ENCODE peak calls at places on chromosomes 3 and 15, in seven cellular contexts. W, H, F, R, E, C and X are unnamed samples.

GRCh38 chr3:31699309-31699953 is 166.7 kb downstream of the STT3B start:
- DNase-seq in W (no peak), C (no peak), F (no peak), H (no peak), E (no peak), R (no peak), X (no peak)

GRCh38 chr3:17431004-17431403 is 311.4 kb downstream of the TBC1D5 start:
- DNase-seq in E (no peak), C (peak; percentile 46), R (no peak), F (no peak), W (peak; percentile 41), H (no peak), X (no peak)

GRCh38 chr3:30692498-30693130 is 86.2 kb downstream of the TGFBR2 start:
- DNase-seq in F (no peak), C (no peak), E (no peak), H (no peak), W (no peak), R (no peak), X (no peak)

GRCh38 chr15:93987068-93987467 is 244.3 kb upstream of the MCTP2 start:
- DNase-seq in H (no peak), W (no peak), C (no peak), R (no peak), E (no peak), F (no peak), X (no peak)

GRCh38 chr3:185820973-185821758 is 3.7 kb downstream of the IGF2BP2 start:
- DNase-seq in E (no peak), W (no peak), C (no peak), F (no peak), R (no peak), H (no peak), X (no peak)

GRCh38 chr15:25416693-25417092 is 22.1 kb downstream of the UBE3A start:
- DNase-seq in H (no peak), F (no peak), E (no peak), R (no peak), W (no peak), C (no peak), X (no peak)

GRCh38 chr3:66507631-66508260 is 6.9 kb upstream of the LRIG1 start:
- DNase-seq in R (no peak), H (no peak), F (no peak), W (no peak), C (no peak), E (no peak), X (no peak)

GRCh38 chr15:77181305-77182074 is 110.6 kb upstream of the TSPAN3 start:
- DNase-seq in R (no peak), H (no peak), F (no peak), W (no peak), E (no peak), C (no peak), X (no peak)

GRCh38 chr3:1843111-1843510 is 255.6 kb upstream of the CNTN4 start:
- DNase-seq in E (no peak), F (no peak), W (no peak), H (no peak), C (no peak), R (no peak), X (no peak)

GRCh38 chr15:62124176-62124952 is 40.7 kb downstream of the C2CD4B start:
- DNase-seq in C (no peak), R (no peak), E (no peak), W (no peak), H (no peak), F (no peak), X (no peak)

GRCh38 chr15:98611808-98612207 is 36.5 kb upstream of the IGF1R start:
- DNase-seq in W (no peak), C (no peak), E (no peak), R (no peak), H (no peak), F (no peak), X (no peak)

GRCh38 chr15:46413799-46414198 is 779.0 kb downstream of the SQOR start:
- DNase-seq in R (no peak), W (no peak), H (no peak), F (no peak), E (no peak), C (no peak), X (no peak)

GRCh38 chr15:27167738-27168137 is 196.8 kb downstream of the GABRG3 start:
- DNase-seq in R (no peak), C (no peak), E (no peak), F (no peak), H (no peak), W (no peak), X (no peak)

GRCh38 chr3:88149146-88149515 is 628 bp upstream of the C3orf38 start:
- DNase-seq in W (peak; percentile 41), H (no peak), R (no peak), F (no peak), E (no peak), C (peak; percentile 57), X (no peak)

GRCh38 chr3:154678271-154678670 is 248.3 kb upstream of the GPR149 start:
- DNase-seq in E (no peak), F (no peak), W (no peak), H (no peak), C (no peak), R (no peak), X (no peak)

GRCh38 chr3:107369791-107370190 is 7.4 kb upstream of the CCDC54 start:
- DNase-seq in W (no peak), H (no peak), R (no peak), E (no peak), F (no peak), C (no peak), X (no peak)

GRCh38 chr15:76209948-76210347 is 101.3 kb downstream of the ETFA start:
- DNase-seq in E (no peak), R (no peak), C (no peak), H (no peak), F (no peak), W (no peak), X (no peak)

GRCh38 chr3:8503461-8503860 is 1.8 kb downstream of the LMCD1 start:
- DNase-seq in R (no peak), H (no peak), C (no peak), W (no peak), F (no peak), E (no peak), X (no peak)

GRCh38 chr15:67783303-67783702 is 42.0 kb upstream of the SKOR1 start:
- DNase-seq in F (no peak), H (no peak), C (no peak), R (no peak), E (no peak), W (no peak), X (no peak)

GRCh38 chr15:32844118-32844711 is 126.4 kb downstream of the GREM1 start:
- DNase-seq in F (no peak), E (no peak), R (no peak), H (no peak), W (peak; percentile 26), C (peak; percentile 60), X (no peak)

GRCh38 chr15:25052191-25052999 is 97.6 kb downstream of the SNRPN start:
- DNase-seq in F (peak; percentile 42), H (no peak), E (no peak), C (no peak), W (no peak), R (no peak), X (no peak)

GRCh38 chr3:14317057-14317553 is 85.3 kb upstream of the SLC6A6 start:
- DNase-seq in R (no peak), H (no peak), W (no peak), F (no peak), C (peak; percentile 25), E (no peak), X (no peak)

GRCh38 chr15:51924146-51925068 is 47.2 kb downstream of the LEO1 start:
- DNase-seq in R (no peak), F (no peak), W (no peak), E (no peak), H (no peak), C (peak; percentile 56), X (no peak)

GRCh38 chr3:138371070-138371950 is 22.9 kb downstream of the MRAS start:
- DNase-seq in H (no peak), C (no peak), W (no peak), F (peak; percentile 3), R (no peak), E (no peak), X (no peak)

DNA sequence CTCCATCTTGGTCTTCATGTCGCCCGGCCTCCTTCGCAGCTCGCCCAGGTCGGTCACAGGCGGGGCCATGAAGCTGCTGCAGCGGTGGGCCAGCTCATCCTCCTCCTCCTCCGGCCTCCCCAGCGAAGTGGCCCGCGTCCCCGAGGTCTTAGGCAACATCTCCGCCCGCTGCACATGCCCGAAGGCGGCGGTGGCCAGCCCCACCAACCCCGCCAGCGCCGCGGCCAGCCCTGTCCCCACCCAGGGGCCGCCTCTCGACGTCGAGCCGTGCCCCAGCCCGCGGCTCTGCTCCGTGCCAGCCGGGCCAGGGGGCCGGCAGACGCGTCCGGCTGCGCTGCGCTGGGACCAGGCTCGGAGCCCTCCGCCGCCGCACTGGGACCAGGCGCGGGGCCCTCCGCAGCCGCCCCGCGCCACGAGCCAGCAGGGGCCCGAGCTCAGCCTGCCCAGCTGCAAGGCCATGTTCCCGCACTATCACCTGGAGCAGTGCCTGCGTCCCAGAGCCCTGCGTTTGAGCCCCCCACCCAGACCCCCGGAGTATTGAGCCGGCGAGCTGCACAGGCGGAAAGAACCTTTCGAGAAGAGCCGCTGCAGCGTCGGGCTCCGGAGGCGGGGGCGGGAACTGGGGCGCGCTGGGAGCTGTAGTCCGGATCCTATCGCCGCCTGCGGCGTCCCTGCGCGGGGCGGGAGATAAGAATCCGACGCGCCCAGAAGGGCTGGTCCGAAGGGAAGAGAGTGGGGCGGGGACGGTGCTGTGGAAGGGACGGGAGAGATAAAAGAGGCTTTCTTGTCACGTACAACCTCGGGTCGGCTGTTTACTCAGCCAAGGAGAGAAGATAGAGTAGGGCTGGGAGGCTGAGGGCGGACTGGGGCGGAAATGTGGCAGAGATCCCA is at the start of gene CPOX:
- DNase-seq in H (peak; percentile 83), E (peak; percentile 94), W (peak; percentile 90), R (peak; percentile 34), F (peak; percentile 92), C (peak; percentile 95), X (peak; percentile 93)
- TF ChIP-seq CTCF in H (no peak), E (no peak), W (no peak), R (no peak), F (no peak), C (no peak), X (no peak)

DNA sequence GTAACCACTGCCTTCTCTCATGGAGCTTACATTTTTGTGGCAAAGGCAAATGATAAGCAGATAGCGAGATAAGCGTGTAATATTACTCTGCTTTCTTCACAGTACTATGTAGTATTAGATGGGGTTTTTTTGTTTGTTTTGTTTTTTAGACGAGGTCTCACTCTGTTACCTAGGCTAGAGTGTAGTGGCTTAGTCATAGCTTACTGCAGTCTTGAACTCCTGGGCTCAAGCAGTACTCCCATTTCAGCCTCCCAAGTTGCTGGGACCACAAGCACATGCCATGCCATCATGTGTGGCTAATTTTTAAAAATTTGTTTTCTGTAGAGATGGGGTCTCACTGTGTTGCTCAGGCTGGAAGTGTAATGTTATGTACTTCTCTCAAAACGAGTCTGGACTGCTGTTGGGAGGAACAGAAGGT is 22.9 kb downstream of the MBNL1 start:
- DNase-seq in C (no peak), F (no peak), R (no peak), W (no peak), E (no peak), H (no peak), X (no peak)
- H3K4me1 ChIP-seq in C (peaks cover 13% of the 10 kb centered on the region), F (peaks cover 94% of the 10 kb centered on the region), R (no peaks in the 10 kb centered on the region), W (peaks cover 40% of the 10 kb centered on the region), E (peaks cover 50% of the 10 kb centered on the region), H (peaks cover 8% of the 10 kb centered on the region), X (peaks cover 70% of the 10 kb centered on the region)

GRCh38 chr3:98114264-98114663 is 16.3 kb upstream of the OR5H1 start:
- DNase-seq in E (no peak), C (peak; percentile 17), R (no peak), H (no peak), F (no peak), W (no peak), X (no peak)
- TF ChIP-seq CTCF in E (no peak), C (peak; percentile 37), R (no peak), H (no peak), F (no peak), W (no peak), X (no peak)

GRCh38 chr15:40850576-40851112 is 6.8 kb downstream of the SPINT1 start:
- DNase-seq in R (no peak), W (no peak), F (no peak), H (no peak), E (no peak), C (no peak), X (no peak)
- H3K4me1 ChIP-seq in R (peaks cover 17% of the 10 kb centered on the region), W (peaks cover 26% of the 10 kb centered on the region), F (no peaks in the 10 kb centered on the region), H (no peaks in the 10 kb centered on the region), E (peaks cover 51% of the 10 kb centered on the region), C (peaks cover 25% of the 10 kb centered on the region), X (peaks cover 28% of the 10 kb centered on the region)